ENCODE peak calls at places on chromosomes 11 and 22, in eight cellular contexts. U, M, S, J, F, X, I and Y are unnamed samples.

GRCh38 chr11:62195945-62196344 is 5.9 kb downstream of the SCGB1D1 start:
- DNase-seq in F (no peak), J (no peak), S (no peak), U (peak), X (no peak), I (no peak), M (no peak), Y (no peak)

GRCh38 chr11:14380125-14380936 is 21.3 kb upstream of the RRAS2 start:
- DNase-seq in S (no peak), J (no peak), F (no peak), X (no peak), I (no peak), U (no peak), M (no peak), Y (no peak)

GRCh38 chr22:38267086-38267485 is 5.7 kb downstream of the TMEM184B start:
- DNase-seq in J (no peak), I (no peak), U (peak), F (no peak), X (no peak), M (no peak), S (no peak), Y (no peak)

GRCh38 chr11:35348898-35349687 is 70.3 kb downstream of the SLC1A2 start:
- DNase-seq in M (no peak), X (no peak), S (no peak), I (no peak), F (no peak), J (no peak), U (no peak), Y (no peak)

GRCh38 chr11:1472180-1473005 is 14.2 kb downstream of the MOB2 start:
- DNase-seq in I (no peak), S (peak), J (no peak), U (no peak), F (no peak), M (no peak), X (no peak), Y (no peak)

GRCh38 chr11:132911186-132911585 is 621.1 kb downstream of the OPCML start:
- DNase-seq in U (no peak), S (no peak), M (no peak), X (no peak), F (no peak), I (no peak), J (no peak), Y (no peak)

GRCh38 chr11:19696073-19696472 is 16.6 kb upstream of the NAV2 start:
- DNase-seq in U (no peak), M (no peak), S (no peak), J (no peak), I (no peak), X (no peak), F (no peak), Y (no peak)

GRCh38 chr11:84905411-84905810 is 721.7 kb downstream of the DLG2 start:
- DNase-seq in I (no peak), X (no peak), U (no peak), J (no peak), M (no peak), S (no peak), F (no peak), Y (no peak)

GRCh38 chr22:50260801-50261614 is 475 bp downstream of the MAPK12 start:
- DNase-seq in F (no peak), J (no peak), I (no peak), M (no peak), S (no peak), X (peak), U (peak), Y (peak)

GRCh38 chr11:14905104-14906033 is 13.3 kb upstream of the CYP2R1 start:
- DNase-seq in X (peak), M (no peak), U (no peak), I (no peak), S (peak), F (peak), J (peak), Y (peak)

GRCh38 chr11:88175004-88175706 is at the start of gene RAB38:
- DNase-seq in X (no peak), J (peak), S (peak), F (peak), M (peak), I (no peak), U (peak), Y (no peak)

GRCh38 chr11:88171982-88172381 is 3.3 kb downstream of the RAB38 start:
- DNase-seq in S (no peak), J (no peak), U (no peak), F (no peak), M (no peak), I (no peak), X (no peak), Y (no peak)

GRCh38 chr11:88178211-88178610 is 3.0 kb upstream of the RAB38 start:
- DNase-seq in J (no peak), F (no peak), I (no peak), X (no peak), U (no peak), M (no peak), S (no peak), Y (no peak)

GRCh38 chr11:88175707-88176066 is 444 bp upstream of the RAB38 start:
- DNase-seq in U (no peak), I (no peak), S (no peak), X (no peak), F (no peak), J (no peak), M (no peak), Y (no peak)

GRCh38 chr11:88174627-88175003 is 628 bp downstream of the RAB38 start:
- DNase-seq in F (peak), M (peak), I (no peak), J (peak), X (no peak), U (no peak), S (peak), Y (no peak)
- TF ChIP-seq POLR2A in F (no peak), M (no peak), I (no peak), J (peak), X (no peak), U (no peak), S (peak), Y (no peak)

GRCh38 chr11:117316197-117316961 is at the start of gene BACE1:
- DNase-seq in S (peak), J (peak), I (no peak), M (peak), X (no peak), F (peak), U (no peak), Y (no peak)
- TF ChIP-seq POLR2AphosphoS5 in S (peak), J (peak), I (peak), M (peak), X (no peak), F (no peak), U (no peak), Y (no peak)

GRCh38 chr22:23219787-23220484 is 39.6 kb downstream of the BCR start:
- DNase-seq in X (no peak), J (no peak), U (no peak), F (no peak), M (no peak), S (no peak), I (no peak), Y (peak)
- TF ChIP-seq POLR2A in X (no peak), J (no peak), U (no peak), F (no peak), M (no peak), S (no peak), I (no peak), Y (no peak)

DNA sequence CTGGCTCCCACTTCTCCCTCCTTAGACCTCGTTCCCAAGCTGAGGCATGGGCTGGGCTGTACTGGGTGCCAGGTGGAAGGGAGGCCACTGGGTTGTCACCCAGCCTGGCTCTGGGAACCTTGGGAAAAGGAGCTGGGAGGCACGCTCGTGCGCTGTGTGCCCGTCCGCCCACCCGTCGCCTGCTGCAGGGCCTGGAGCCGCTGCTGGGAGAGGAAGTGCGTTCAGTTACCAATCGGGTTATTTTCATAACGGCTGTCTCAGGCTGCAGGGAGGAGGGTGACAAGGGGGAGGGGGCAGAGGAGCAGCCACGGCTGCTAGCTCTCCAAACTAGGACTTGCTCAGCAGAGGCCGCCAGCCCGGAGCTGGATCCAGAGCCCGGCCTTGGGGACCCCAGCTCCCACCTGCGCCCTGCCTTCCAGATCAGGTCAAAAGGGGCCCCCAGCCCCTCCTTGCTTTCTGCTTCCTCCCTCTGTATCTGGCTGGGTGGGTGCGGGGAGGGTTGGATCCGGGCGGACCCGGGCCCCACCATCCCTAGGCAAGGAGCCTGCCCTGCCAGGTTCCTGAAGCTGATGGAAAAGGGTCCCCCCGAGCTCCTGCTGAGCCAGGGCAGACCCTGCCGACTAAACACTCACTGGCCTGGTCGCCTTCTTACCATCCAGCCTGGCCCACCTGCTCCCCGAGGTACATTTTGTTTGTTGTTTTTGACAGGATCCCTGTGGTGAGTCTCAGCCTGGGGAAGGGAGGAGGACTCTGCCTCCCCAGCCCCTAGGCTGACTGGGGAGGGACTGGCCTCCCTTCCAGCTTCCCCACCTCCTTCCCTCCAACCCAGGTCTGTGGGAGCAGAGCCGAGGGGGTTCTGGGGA is 14.3 kb downstream of the DGKZ start:
- DNase-seq in I (no peak), F (no peak), J (no peak), U (peak), X (peak), M (no peak), S (peak), Y (peak)
- TF ChIP-seq POLR2AphosphoS5 in I (peak), F (no peak), J (no peak), U (no peak), X (peak), M (no peak), S (peak), Y (peak)

GRCh38 chr22:42651134-42651533 is 1.9 kb upstream of the CYB5R3 start:
- DNase-seq in M (no peak), X (no peak), J (no peak), S (no peak), U (no peak), I (no peak), F (no peak), Y (no peak)

GRCh38 chr22:42648017-42648367 is 1.2 kb downstream of the CYB5R3 start:
- DNase-seq in S (no peak), F (no peak), I (no peak), M (no peak), U (no peak), X (no peak), J (no peak), Y (no peak)

GRCh38 chr22:42646569-42647525 is 2.3 kb downstream of the CYB5R3 start:
- DNase-seq in X (no peak), I (no peak), S (no peak), U (peak), F (no peak), J (peak), M (no peak), Y (peak)

GRCh38 chr22:42648368-42649260 is 578 bp downstream of the CYB5R3 start:
- DNase-seq in S (no peak), M (no peak), X (no peak), U (peak), I (no peak), F (no peak), J (peak), Y (no peak)

GRCh38 chr22:42649261-42650056 is at the start of gene CYB5R3:
- DNase-seq in F (peak), M (peak), J (peak), X (peak), S (peak), I (no peak), U (peak), Y (peak)
- TF ChIP-seq POLR2A in F (peak), M (peak), J (peak), X (peak), S (peak), I (peak), U (peak), Y (peak)

DNA sequence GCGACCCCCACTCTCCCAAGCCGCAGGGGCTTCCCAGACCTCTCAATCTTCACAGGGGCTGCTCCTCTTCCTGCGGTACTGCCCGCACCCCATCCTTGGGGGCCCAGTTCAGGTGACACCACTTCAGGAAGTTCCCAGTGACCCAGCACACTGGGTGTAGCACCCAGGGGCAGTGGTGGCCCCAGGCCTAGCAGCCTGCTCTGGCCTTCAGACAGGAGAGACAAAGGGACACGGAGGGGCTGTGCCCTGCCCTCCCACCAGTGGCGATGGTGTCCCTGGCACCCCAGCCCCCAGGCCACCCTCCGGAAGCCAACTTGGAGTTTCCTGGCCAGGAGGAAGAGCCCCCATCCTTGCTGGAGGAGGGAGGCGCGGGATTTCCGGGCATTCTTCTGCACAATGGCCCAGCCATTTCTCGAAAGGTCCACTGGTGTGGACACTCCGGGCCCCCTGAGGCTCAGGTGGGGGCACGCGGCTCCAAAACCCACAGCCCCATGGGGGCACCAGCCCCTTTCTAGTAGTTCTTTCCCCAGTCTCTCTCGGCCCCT is 978 bp upstream of the CLDN5 start:
- DNase-seq in F (no peak), X (no peak), I (no peak), S (no peak), U (peak), J (no peak), M (no peak), Y (no peak)
- TF ChIP-seq POLR2AphosphoS5 in F (no peak), X (no peak), I (no peak), S (no peak), U (no peak), J (no peak), M (no peak), Y (no peak)

DNA sequence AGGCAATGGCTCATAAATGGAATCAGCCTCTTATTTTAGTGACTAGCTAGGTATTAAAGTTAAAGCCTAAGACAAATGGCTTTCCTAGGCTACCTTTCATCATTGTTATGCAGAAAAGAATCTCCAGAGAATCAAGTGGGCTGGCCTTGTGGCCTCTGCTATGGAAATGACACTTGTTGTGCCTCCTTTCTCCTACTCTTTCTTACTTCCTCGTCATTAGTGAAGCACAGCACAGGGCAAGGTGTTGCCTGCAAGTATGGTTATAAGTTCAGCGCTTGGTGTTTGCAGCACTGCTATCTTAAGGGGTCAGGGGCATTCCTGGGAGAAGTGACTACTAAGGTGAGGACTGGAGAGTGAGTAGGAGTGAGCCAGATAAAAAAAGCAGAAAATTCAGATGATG is 45.4 kb upstream of the GLYATL1 start:
- DNase-seq in U (no peak), I (peak), F (no peak), X (no peak), S (no peak), M (no peak), J (no peak), Y (no peak)
- TF ChIP-seq POLR2A in U (no peak), I (no peak), F (no peak), X (no peak), S (no peak), M (no peak), J (no peak), Y (no peak)

DNA sequence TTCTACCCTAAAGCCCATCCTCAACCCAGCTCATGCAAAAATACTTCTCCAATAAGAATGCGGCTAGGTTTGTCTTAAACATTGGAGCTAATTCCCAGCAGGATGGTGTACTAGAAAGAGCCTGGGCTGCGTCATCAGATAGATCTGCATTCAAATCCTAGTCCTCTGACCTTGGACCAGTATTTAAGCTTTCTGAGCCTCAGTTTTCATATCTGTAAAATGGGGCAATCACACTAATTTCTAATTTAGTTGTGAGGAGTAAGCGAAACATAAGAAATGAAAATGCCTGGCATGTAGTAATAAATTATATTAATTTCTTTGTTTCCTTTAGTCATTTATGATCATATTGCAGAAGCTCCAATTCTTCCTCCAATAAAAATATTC is 32.2 kb upstream of the ACCSL start:
- DNase-seq in U (no peak), X (no peak), I (no peak), J (no peak), M (no peak), S (no peak), F (no peak), Y (no peak)
- TF ChIP-seq POLR2AphosphoS5 in U (no peak), X (no peak), I (no peak), J (no peak), M (no peak), S (no peak), F (no peak), Y (no peak)